ENCODE peak calls at places on chromosomes 4 and X, in five cellular contexts. U is left ventricle myocardium inferior, E is prostate gland, D is hepatocyte, H is HL-60. I is an unnamed sample.

GRCh38 chr4:53141308-53141707 is 224.6 kb downstream of the SCFD2 start:
- DNase-seq in E (no peak), U (no peak), H (no peak), D (no peak), I (no peak)

GRCh38 chr4:156118821-156119220 is 165.2 kb upstream of the CTSO start:
- DNase-seq in D (no peak), H (no peak), U (no peak), E (no peak), I (no peak)

GRCh38 chrX:7120578-7121219 is 26.8 kb upstream of the STS start:
- DNase-seq in D (peak; percentile 23), E (peak; percentile 33), H (no peak), U (no peak), I (no peak)

GRCh38 chrX:3713225-3713936 is at the start of gene PRKX:
- DNase-seq in E (peak; percentile 31), U (peak; percentile 49), H (peak; percentile 55), D (peak; percentile 79), I (peak; percentile 63)

GRCh38 chr4:141706445-141706844 is 70.1 kb downstream of the IL15 start:
- DNase-seq in D (no peak), E (no peak), H (no peak), U (no peak), I (no peak)

GRCh38 chr4:182642831-182643230 is 274.4 kb downstream of the DCTD start:
- DNase-seq in U (no peak), D (no peak), H (no peak), E (no peak), I (no peak)

GRCh38 chr4:25900901-25901500 is 13.0 kb upstream of the SMIM20 start:
- DNase-seq in E (no peak), H (no peak), D (no peak), U (peak; percentile 26), I (no peak)

GRCh38 chr4:139419388-139419914 is 34.5 kb upstream of the RAB33B start:
- DNase-seq in H (peak; percentile 97), U (peak; percentile 18), D (peak; percentile 19), E (no peak), I (peak; percentile 42)

GRCh38 chr4:6475492-6476020 is 3.1 kb upstream of the PPP2R2C start:
- DNase-seq in U (no peak), D (no peak), H (no peak), E (no peak), I (no peak)

GRCh38 chr4:5979981-5980380 is 38.2 kb downstream of the C4orf50 start:
- DNase-seq in H (no peak), E (no peak), U (no peak), D (no peak), I (no peak)

GRCh38 chr4:53601251-53601764 is 10.0 kb upstream of the LNX1 start:
- DNase-seq in D (no peak), H (no peak), E (no peak), U (peak; percentile 15), I (peak; percentile 30)

GRCh38 chr4:27218013-27218412 is 357.4 kb downstream of the STIM2 start:
- DNase-seq in H (no peak), E (no peak), D (no peak), U (no peak), I (no peak)

GRCh38 chr4:75345436-75345835 is 168.8 kb downstream of the RCHY1 start:
- DNase-seq in E (no peak), H (no peak), U (no peak), D (no peak), I (no peak)

GRCh38 chr4:38188631-38189101 is 228.5 kb downstream of the PTTG2 start:
- DNase-seq in D (no peak), E (no peak), U (no peak), H (no peak), I (no peak)

GRCh38 chrX:96311366-96311765 is 373.3 kb upstream of the DIAPH2 start:
- DNase-seq in U (no peak), E (no peak), D (no peak), H (no peak), I (no peak)

GRCh38 chr4:115113382-115114106 is at the start of gene NDST4:
- DNase-seq in H (no peak), U (no peak), E (peak; percentile 6), D (peak; percentile 25), I (peak; percentile 19)

GRCh38 chr4:169030575-169030982 is 20.5 kb upstream of the CBR4 start:
- DNase-seq in D (no peak), H (no peak), U (no peak), E (no peak), I (no peak)

GRCh38 chr4:5470318-5470889 is 238.0 kb downstream of the EVC2 start:
- DNase-seq in E (no peak), D (no peak), H (no peak), U (no peak), I (no peak)

GRCh38 chrX:153608821-153609220 is 9.9 kb upstream of the CCNQ start:
- DNase-seq in E (no peak), D (no peak), H (no peak), U (no peak), I (no peak)

GRCh38 chrX:139200346-139200745 is 330.2 kb upstream of the F9 start:
- DNase-seq in U (no peak), D (no peak), E (no peak), H (no peak), I (no peak)

GRCh38 chrX:20362268-20363002 is 95.7 kb upstream of the RPS6KA3 start:
- DNase-seq in D (peak; percentile 63), E (no peak), H (no peak), U (no peak), I (no peak)

GRCh38 chrX:22686138-22686541 is 313.6 kb upstream of the DDX53 start:
- DNase-seq in U (peak; percentile 14), H (no peak), E (no peak), D (no peak), I (peak; percentile 17)

GRCh38 chr4:182163180-182163579 is 80.0 kb upstream of the TENM3 start:
- DNase-seq in H (no peak), E (no peak), U (no peak), D (no peak), I (no peak)

GRCh38 chr4:78567502-78568075 is 16.0 kb downstream of the ANXA3 start:
- DNase-seq in E (no peak), H (no peak), D (no peak), U (no peak), I (no peak)

GRCh38 chrX:153334654-153335295 is 822 bp downstream of the ZNF275 start:
- DNase-seq in E (no peak), D (no peak), U (no peak), H (no peak), I (no peak)

GRCh38 chr4:21596521-21596920 is 352.1 kb downstream of the KCNIP4 start:
- DNase-seq in E (no peak), D (peak; percentile 10), U (no peak), H (no peak), I (no peak)

GRCh38 chrX:13102636-13103035 is 58.2 kb upstream of the FAM9C start:
- DNase-seq in D (no peak), H (no peak), E (no peak), U (no peak), I (no peak)

GRCh38 chr4:188854451-188854850 is 715.2 kb downstream of the TRIML1 start:
- DNase-seq in E (no peak), D (no peak), U (no peak), H (no peak), I (no peak)

GRCh38 chr4:39655866-39656265 is 17.2 kb upstream of the SMIM14 start:
- DNase-seq in U (no peak), E (peak; percentile 34), D (no peak), H (no peak), I (peak; percentile 35)

GRCh38 chr4:154417358-154417673 is 74.3 kb downstream of the DCHS2 start:
- DNase-seq in E (no peak), H (no peak), U (no peak), D (no peak), I (no peak)
- H3K4me3 ChIP-seq in E (peak overlapping the region; percentile 22), H (no peak overlapping the region), U (peak overlapping the region; percentile 59), D (no peak overlapping the region), I (peak overlapping the region; percentile 38)

DNA sequence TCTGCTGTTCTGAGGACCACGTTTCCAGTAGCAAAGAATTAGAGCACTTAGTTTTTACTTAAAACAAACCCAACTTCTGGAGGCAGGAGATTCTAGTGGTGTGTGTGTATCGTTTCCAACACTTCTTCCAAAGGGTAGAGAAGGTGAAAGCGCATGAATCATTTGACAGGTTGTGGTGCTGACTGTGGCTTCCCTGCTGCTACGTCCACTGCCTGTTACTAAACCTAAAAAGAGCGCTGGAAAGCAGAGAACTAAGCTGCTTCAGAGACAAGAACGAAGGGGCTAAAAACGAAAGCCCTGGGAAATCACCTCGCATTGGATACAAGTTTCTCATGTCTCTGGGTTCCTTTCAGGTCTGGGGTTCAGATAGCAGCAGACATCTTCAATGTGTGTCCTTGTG is 4.6 kb upstream of the HELT start:
- DNase-seq in H (no peak), E (no peak), D (no peak), U (no peak), I (no peak)
- H3K27me3 ChIP-seq in H (peaks cover 64% of the 10 kb centered on the region), E (peaks cover 35% of the 10 kb centered on the region), D (peaks cover 94% of the 10 kb centered on the region), U (peaks cover 99% of the 10 kb centered on the region), I (no peaks in the 10 kb centered on the region)

GRCh38 chr4:41360911-41361830 is 104.4 kb downstream of the UCHL1 start:
- DNase-seq in D (peak; percentile 54), H (no peak), E (peak; percentile 63), U (peak; percentile 40), I (peak; percentile 32)

GRCh38 chr4:41364871-41365270 is 108.1 kb downstream of the UCHL1 start:
- DNase-seq in E (no peak), H (no peak), U (no peak), D (no peak), I (no peak)

GRCh38 chr4:41363384-41363981 is 106.8 kb downstream of the UCHL1 start:
- DNase-seq in E (peak; percentile 50), H (no peak), U (peak; percentile 37), D (no peak), I (peak; percentile 16)

GRCh38 chr4:41361831-41362646 is 105.3 kb downstream of the UCHL1 start:
- DNase-seq in D (no peak), E (no peak), U (no peak), H (no peak), I (no peak)

GRCh38 chr4:41362647-41363383 is 106.1 kb downstream of the UCHL1 start:
- DNase-seq in D (no peak), H (no peak), E (no peak), U (no peak), I (no peak)
- H3K4me3 ChIP-seq in D (no peak overlapping the region), H (no peak overlapping the region), E (no peak overlapping the region), U (peak overlapping the region; percentile 91), I (no peak overlapping the region)

DNA sequence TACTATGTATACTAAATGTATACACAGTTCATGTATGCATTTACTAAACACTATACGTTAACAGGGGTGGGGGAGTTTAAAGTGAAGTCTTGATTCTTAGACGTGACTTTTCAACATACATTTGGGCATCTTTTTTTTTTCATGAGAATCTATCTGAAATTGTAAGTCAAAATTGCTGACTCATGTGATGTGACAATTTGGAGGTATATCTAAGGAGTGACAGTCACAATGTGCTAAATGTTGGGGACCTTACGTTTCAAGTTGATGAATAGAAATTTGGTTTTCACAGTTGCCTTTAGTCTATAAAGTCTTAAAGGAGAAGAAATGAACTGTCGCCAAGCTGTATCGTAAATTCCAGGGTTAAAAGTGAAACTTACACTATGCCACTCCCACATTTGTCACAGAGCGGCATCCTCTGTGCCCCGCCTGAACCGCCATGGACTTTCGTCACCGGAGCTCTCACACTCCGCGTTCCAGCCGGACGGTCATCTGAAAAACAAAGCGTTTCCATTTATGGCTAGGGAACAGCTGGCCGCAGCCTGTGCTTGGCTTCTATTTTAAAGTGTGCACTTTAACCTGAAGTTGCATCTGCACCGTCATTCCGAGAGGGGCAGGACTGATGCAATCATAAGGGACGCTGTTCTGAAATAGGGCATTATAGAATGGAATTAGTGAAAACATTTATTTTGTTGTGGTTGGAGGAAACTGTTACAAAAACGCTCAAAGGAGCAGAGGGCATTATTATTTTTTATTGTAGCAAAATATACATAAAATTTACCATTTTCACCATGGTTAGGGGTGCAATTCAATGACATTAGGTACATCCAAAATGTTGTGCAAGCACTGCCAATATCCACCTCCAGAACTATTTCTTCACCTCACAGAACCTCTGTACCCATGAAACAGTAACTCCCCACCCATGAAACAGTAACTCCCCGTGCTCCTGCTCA is 30.9 kb downstream of the PDLIM3 start:
- DNase-seq in D (no peak), U (peak; percentile 83), E (peak; percentile 35), H (no peak), I (peak; percentile 73)
- H3K27me3 ChIP-seq in D (no peaks in the 10 kb centered on the region), U (no peaks in the 10 kb centered on the region), E (no peaks in the 10 kb centered on the region), H (peaks cover 13% of the 10 kb centered on the region), I (no peaks in the 10 kb centered on the region)

I was measured in testis.